ENCODE peak calls at places on chromosomes 6 and 20, in nine cellular contexts. E is GM12878, K is uterus, S is ovary, G is transverse colon, Q is neural progenitor cell, B is lower lobe of right lung, D is IMR-90, F is PC-3. P is an unnamed sample.

GRCh38 chr6:112539355-112539754 is 192.2 kb downstream of the RFPL4B start:
- DNase-seq in K (no peak), F (no peak), G (no peak), Q (no peak), S (no peak), B (no peak), E (no peak), D (no peak), P (no peak)

GRCh38 chr6:102571236-102571908 is 1177.9 kb downstream of the GRIK2 start:
- DNase-seq in K (no peak), E (no peak), Q (no peak), D (no peak), G (no peak), S (no peak), B (no peak), F (peak; percentile 52), P (no peak)

GRCh38 chr6:18141805-18142590 is 12.9 kb downstream of the TPMT start:
- DNase-seq in K (no peak), E (no peak), G (no peak), B (no peak), S (no peak), D (no peak), Q (peak; percentile 46), F (no peak), P (no peak)

GRCh38 chr6:115573866-115574265 is 486.8 kb downstream of the FRK start:
- DNase-seq in E (no peak), F (no peak), D (peak; percentile 15), Q (no peak), B (no peak), S (no peak), G (no peak), K (no peak), P (no peak)

GRCh38 chr6:168095171-168095691 is 16.2 kb upstream of the FRMD1 start:
- DNase-seq in G (no peak), E (no peak), Q (no peak), K (no peak), F (no peak), D (no peak), S (no peak), B (peak; percentile 37), P (no peak)

GRCh38 chr6:89921197-89921596 is 26.9 kb downstream of the GJA10 start:
- DNase-seq in F (no peak), Q (no peak), B (no peak), G (no peak), K (no peak), D (no peak), E (no peak), S (no peak), P (no peak)

GRCh38 chr6:148064406-148065134 is 278.1 kb upstream of the SASH1 start:
- DNase-seq in G (no peak), S (no peak), F (peak; percentile 11), K (no peak), D (peak; percentile 27), Q (no peak), E (no peak), B (no peak), P (peak; percentile 18)

GRCh38 chr20:11780765-11781369 is 136.8 kb upstream of the BTBD3 start:
- DNase-seq in Q (no peak), D (no peak), G (no peak), B (no peak), S (no peak), F (no peak), E (no peak), K (no peak), P (no peak)

GRCh38 chr20:24546232-24546892 is 76.9 kb downstream of the SYNDIG1 start:
- DNase-seq in K (no peak), S (no peak), E (no peak), D (no peak), B (no peak), G (no peak), Q (no peak), F (no peak), P (no peak)

GRCh38 chr20:63362426-63363009 is 1.4 kb upstream of the CHRNA4 start:
- DNase-seq in K (no peak), G (no peak), E (no peak), B (no peak), F (no peak), S (no peak), Q (no peak), D (no peak), P (no peak)

GRCh38 chr6:166927240-166927941 is 29.0 kb downstream of the RNASET2 start:
- DNase-seq in K (peak; percentile 6), B (no peak), S (no peak), D (no peak), Q (no peak), G (no peak), F (no peak), E (no peak), P (no peak)

GRCh38 chr6:56370591-56371198 is 123.3 kb upstream of the COL21A1 start:
- DNase-seq in S (peak; percentile 58), B (no peak), F (peak; percentile 89), Q (no peak), D (peak; percentile 87), G (peak; percentile 28), E (peak; percentile 34), K (peak; percentile 89), P (peak; percentile 59)

GRCh38 chr6:11139051-11139960 is 27.8 kb upstream of the ERVFRD-1 start:
- DNase-seq in F (no peak), K (no peak), B (no peak), D (peak; percentile 72), G (no peak), Q (no peak), S (no peak), E (no peak), P (no peak)

GRCh38 chr6:108760158-108761050 is 87.8 kb upstream of the ARMC2 start:
- DNase-seq in E (no peak), S (no peak), F (no peak), K (no peak), D (peak; percentile 60), Q (no peak), B (no peak), G (no peak), P (no peak)

GRCh38 chr20:60340232-60340631 is 382.0 kb downstream of the CDH26 start:
- DNase-seq in S (no peak), K (no peak), Q (no peak), F (no peak), B (no peak), D (no peak), E (no peak), G (no peak), P (no peak)

GRCh38 chr6:1604347-1604990 is 5.2 kb upstream of the FOXC1 start:
- DNase-seq in D (peak; percentile 36), G (peak; percentile 65), E (no peak), S (peak; percentile 34), Q (peak; percentile 94), F (peak; percentile 89), B (peak; percentile 74), K (no peak), P (no peak)

GRCh38 chr20:7503501-7503900 is 436.8 kb downstream of the HAO1 start:
- DNase-seq in K (no peak), D (no peak), G (no peak), S (no peak), F (no peak), Q (no peak), B (no peak), E (no peak), P (no peak)

GRCh38 chr6:143194095-143194589 is 133.5 kb downstream of the AIG1 start:
- DNase-seq in S (no peak), E (no peak), D (no peak), F (no peak), G (no peak), B (no peak), Q (no peak), K (no peak), P (no peak)
- H3K27ac ChIP-seq in S (no peak overlapping the region), E (no peak overlapping the region), D (no peak overlapping the region), F (no peak overlapping the region), G (no peak overlapping the region), B (no peak overlapping the region), Q (no peak overlapping the region), K (no peak overlapping the region), P (no peak overlapping the region)

DNA sequence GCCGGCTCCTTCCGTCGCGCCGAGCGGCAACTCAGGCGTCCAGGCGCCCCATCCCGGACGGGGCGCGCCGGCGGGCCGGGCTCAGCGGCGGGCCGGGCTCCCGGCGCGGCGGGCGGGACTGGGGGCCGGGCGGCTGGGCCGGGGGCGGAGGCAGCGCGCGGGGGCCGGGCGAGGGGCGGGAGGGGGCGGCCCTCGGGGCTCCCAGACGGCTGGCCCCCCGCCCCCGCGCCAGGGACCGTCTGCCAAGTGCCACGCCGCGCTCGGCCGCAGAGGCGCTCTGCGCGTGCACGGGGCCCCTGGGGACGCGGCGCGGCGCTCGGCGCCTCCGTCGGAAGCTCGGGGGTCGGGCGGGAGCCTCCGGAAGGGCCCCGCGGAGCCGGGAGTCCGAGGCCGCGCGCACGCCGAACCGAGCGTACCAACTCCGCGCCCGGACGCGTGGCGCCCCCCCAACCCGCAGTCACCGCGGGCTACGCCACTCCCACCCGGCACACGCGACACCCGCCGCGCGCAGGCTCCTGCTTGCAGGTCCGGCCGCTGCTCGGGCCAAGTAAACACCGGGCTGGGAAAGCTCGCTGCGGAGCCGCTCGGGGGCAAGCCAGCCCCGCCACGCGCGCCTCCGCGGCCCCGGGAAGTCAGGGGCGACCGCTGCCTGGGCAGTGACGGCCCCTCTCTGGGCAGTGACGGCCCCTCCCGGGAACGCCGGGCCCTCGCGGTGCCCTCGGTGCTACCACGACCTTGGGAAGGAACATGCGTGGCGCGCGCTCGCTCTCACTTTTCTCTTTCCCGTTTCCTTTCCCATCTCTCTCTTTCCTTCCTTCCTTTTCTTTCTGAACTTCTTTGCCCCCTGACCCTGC is at the start of gene PREX1:
- DNase-seq in G (peak; percentile 76), F (peak; percentile 90), S (peak; percentile 35), B (peak; percentile 88), Q (peak; percentile 91), E (no peak), K (peak; percentile 32), D (peak; percentile 61), P (no peak)
- TF ChIP-seq CTCF in G (no peak), F (no peak), S (peak; percentile 20), B (peak; percentile 11), Q (no peak), E (peak; percentile 8), K (peak; percentile 36), D (no peak), P (no peak)

GRCh38 chr6:351867-352289 is 39.7 kb upstream of the IRF4 start:
- DNase-seq in B (peak; percentile 44), Q (no peak), F (no peak), G (no peak), S (no peak), K (no peak), E (no peak), D (no peak), P (no peak)
- H3K9me3 ChIP-seq in B (no peaks in the 10 kb centered on the region), Q (peaks cover 7% of the 10 kb centered on the region), F (no peaks in the 10 kb centered on the region), G (no peaks in the 10 kb centered on the region), S (no peaks in the 10 kb centered on the region), K (no peaks in the 10 kb centered on the region), E (no peaks in the 10 kb centered on the region), D (peaks cover 8% of the 10 kb centered on the region), P (peaks cover 61% of the 10 kb centered on the region)

DNA sequence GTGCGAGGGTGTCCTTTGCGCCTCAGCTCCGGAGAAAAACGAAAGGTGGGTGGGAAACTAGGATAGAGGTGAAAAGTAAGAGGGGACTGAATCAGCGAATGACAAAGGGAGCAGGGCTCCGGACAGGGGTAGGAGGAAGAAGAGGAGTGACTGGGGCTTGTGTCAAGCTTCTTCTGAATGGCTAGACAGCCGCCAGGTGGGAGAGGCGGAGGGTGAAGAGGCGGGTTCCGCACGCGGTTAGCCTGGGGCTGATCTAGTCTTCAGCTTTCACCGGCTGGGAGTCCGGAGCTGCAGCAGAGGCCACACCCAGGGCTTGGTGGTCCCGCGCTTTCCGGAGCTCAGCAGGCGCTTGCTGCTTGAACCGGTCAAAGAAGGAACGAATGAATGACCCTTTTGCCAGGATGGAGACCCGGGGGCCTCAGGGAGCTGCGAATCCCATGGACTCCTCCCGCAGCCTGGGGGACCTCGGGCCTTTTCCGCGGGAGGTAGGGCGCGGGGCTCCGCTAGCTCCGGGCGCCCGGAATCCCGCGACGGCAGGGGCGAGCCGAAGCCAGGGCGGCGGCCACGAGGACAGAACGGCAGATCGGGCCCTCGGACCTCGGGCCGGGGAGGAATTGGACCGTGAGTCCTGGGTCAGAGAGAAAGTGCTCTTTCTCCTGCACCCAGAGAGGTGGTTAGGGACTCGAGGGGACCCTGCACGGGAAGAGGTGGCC is at the start of gene C6orf141:
- DNase-seq in F (peak; percentile 94), Q (peak; percentile 91), E (no peak), B (peak; percentile 48), G (peak; percentile 76), S (no peak), D (no peak), K (no peak), P (no peak)
- H3K27ac ChIP-seq in F (peak within 1 kb of the TSS; percentile 74), Q (peak within 1 kb of the TSS; percentile 99), E (no peak within 1 kb of the TSS), B (no peak within 1 kb of the TSS), G (peak within 1 kb of the TSS; percentile 68), S (no peak within 1 kb of the TSS), D (no peak within 1 kb of the TSS), K (no peak within 1 kb of the TSS), P (no peak within 1 kb of the TSS)